ENCODE peak calls at places on chromosomes 12 and 14, in five cellular contexts. B is A549, I is HepG2, Q is K562, S is GM12878. T is an unnamed sample.

GRCh38 chr14:65993103-65993502 is 493.1 kb upstream of the CCDC196 start:
- DNase-seq in B (no peak), I (no peak), Q (no peak), S (no peak), T (no peak)

GRCh38 chr12:94305293-94305957 is 154.2 kb downstream of the CEP83 start:
- DNase-seq in B (no peak), I (peak), Q (peak), S (peak), T (peak)

GRCh38 chr14:53894456-53894855 is 62.2 kb downstream of the BMP4 start:
- DNase-seq in B (no peak), I (no peak), Q (no peak), S (no peak), T (no peak)

GRCh38 chr12:130097342-130097741 is 64.9 kb upstream of the FZD10 start:
- DNase-seq in B (no peak), I (no peak), Q (no peak), S (no peak), T (no peak)

GRCh38 chr14:55835985-55836384 is 256.0 kb downstream of the KTN1 start:
- DNase-seq in B (no peak), I (no peak), Q (no peak), S (no peak), T (no peak)

GRCh38 chr12:62709321-62709720 is 225.6 kb downstream of the PPM1H start:
- DNase-seq in B (no peak), I (no peak), Q (no peak), S (no peak), T (no peak)

GRCh38 chr14:78567343-78567742 is 397.2 kb downstream of the NRXN3 start:
- DNase-seq in B (no peak), I (no peak), Q (no peak), S (no peak), T (no peak)

GRCh38 chr12:46963977-46964376 is 115.4 kb upstream of the PCED1B start:
- DNase-seq in B (no peak), I (no peak), Q (no peak), S (no peak), T (no peak)

GRCh38 chr14:53432378-53432802 is 279.3 kb upstream of the DDHD1 start:
- DNase-seq in B (peak), I (peak), Q (peak), S (no peak), T (peak)

GRCh38 chr14:48709277-48709785 is 876.8 kb downstream of the RPS29 start:
- DNase-seq in B (no peak), I (no peak), Q (no peak), S (no peak), T (no peak)

GRCh38 chr14:103633391-103633790 is 4.4 kb downstream of the KLC1 start:
- DNase-seq in B (no peak), I (no peak), Q (no peak), S (no peak), T (no peak)

GRCh38 chr14:52077261-52077984 is 8.6 kb upstream of the NID2 start:
- DNase-seq in B (no peak), I (no peak), Q (no peak), S (no peak), T (no peak)

GRCh38 chr12:91663331-91663998 is 480.8 kb upstream of the DCN start:
- DNase-seq in B (no peak), I (no peak), Q (no peak), S (no peak), T (no peak)

GRCh38 chr12:26833692-26834168 is 736 bp upstream of the ITPR2 start:
- DNase-seq in B (peak), I (no peak), Q (peak), S (no peak), T (peak)

GRCh38 chr12:96766232-96766631 is 140.8 kb upstream of the NEDD1 start:
- DNase-seq in B (peak), I (peak), Q (no peak), S (no peak), T (peak)

GRCh38 chr12:115452751-115453281 is 768.8 kb upstream of the TBX3 start:
- DNase-seq in B (no peak), I (no peak), Q (no peak), S (no peak), T (peak)

GRCh38 chr14:56333361-56334279 is 215.4 kb downstream of the PELI2 start:
- DNase-seq in B (peak), I (peak), Q (peak), S (no peak), T (no peak)

GRCh38 chr14:89466460-89466859 is 49.4 kb upstream of the FOXN3 start:
- DNase-seq in B (no peak), I (no peak), Q (no peak), S (no peak), T (no peak)

GRCh38 chr12:39352470-39352869 is 90.5 kb downstream of the KIF21A start:
- DNase-seq in B (no peak), I (no peak), Q (no peak), S (no peak), T (no peak)

GRCh38 chr12:113422030-113422900 is at the start of gene SDSL:
- DNase-seq in B (peak), I (peak), Q (peak), S (peak), T (peak)

GRCh38 chr14:95272057-95272456 is 47.7 kb downstream of the CLMN start:
- DNase-seq in B (peak), I (no peak), Q (no peak), S (no peak), T (no peak)

GRCh38 chr14:58107947-58108552 is 44.0 kb downstream of the ARMH4 start:
- DNase-seq in B (peak), I (peak), Q (peak), S (no peak), T (peak)

GRCh38 chr14:76695263-76695920 is 65.9 kb upstream of the VASH1 start:
- DNase-seq in B (no peak), I (no peak), Q (no peak), S (no peak), T (no peak)

GRCh38 chr12:19547258-19547657 is 108.0 kb downstream of the AEBP2 start:
- DNase-seq in B (no peak), I (no peak), Q (no peak), S (no peak), T (no peak)

GRCh38 chr14:104141621-104142091 is 3.3 kb downstream of the KIF26A start:
- DNase-seq in B (no peak), I (no peak), Q (no peak), S (no peak), T (no peak)

GRCh38 chr12:120156315-120157259 is 37.9 kb downstream of the GCN1 start:
- DNase-seq in B (no peak), I (no peak), Q (no peak), S (no peak), T (no peak)

GRCh38 chr12:9951026-9951652 is 19.0 kb upstream of the CLEC2A start:
- DNase-seq in B (no peak), I (no peak), Q (no peak), S (peak), T (no peak)

GRCh38 chr14:41875113-41875512 is 268.4 kb downstream of the LRFN5 start:
- DNase-seq in B (no peak), I (no peak), Q (no peak), S (no peak), T (no peak)

GRCh38 chr14:94547726-94548125 is 13.5 kb upstream of the SERPINA4 start:
- DNase-seq in B (no peak), I (no peak), Q (no peak), S (no peak), T (no peak)

GRCh38 chr12:120118710-120119097 is 2.2 kb upstream of the RAB35 start:
- DNase-seq in B (no peak), I (peak), Q (no peak), S (no peak), T (no peak)

GRCh38 chr14:91885113-91885712 is 17.9 kb upstream of the TC2N start:
- DNase-seq in B (no peak), I (no peak), Q (no peak), S (no peak), T (no peak)

GRCh38 chr12:90514325-90514724 is 440.7 kb downstream of the CCER1 start:
- DNase-seq in B (no peak), I (no peak), Q (no peak), S (no peak), T (no peak)

GRCh38 chr14:35257809-35258208 is 34.4 kb upstream of the PSMA6 start:
- DNase-seq in B (no peak), I (no peak), Q (no peak), S (no peak), T (no peak)

DNA sequence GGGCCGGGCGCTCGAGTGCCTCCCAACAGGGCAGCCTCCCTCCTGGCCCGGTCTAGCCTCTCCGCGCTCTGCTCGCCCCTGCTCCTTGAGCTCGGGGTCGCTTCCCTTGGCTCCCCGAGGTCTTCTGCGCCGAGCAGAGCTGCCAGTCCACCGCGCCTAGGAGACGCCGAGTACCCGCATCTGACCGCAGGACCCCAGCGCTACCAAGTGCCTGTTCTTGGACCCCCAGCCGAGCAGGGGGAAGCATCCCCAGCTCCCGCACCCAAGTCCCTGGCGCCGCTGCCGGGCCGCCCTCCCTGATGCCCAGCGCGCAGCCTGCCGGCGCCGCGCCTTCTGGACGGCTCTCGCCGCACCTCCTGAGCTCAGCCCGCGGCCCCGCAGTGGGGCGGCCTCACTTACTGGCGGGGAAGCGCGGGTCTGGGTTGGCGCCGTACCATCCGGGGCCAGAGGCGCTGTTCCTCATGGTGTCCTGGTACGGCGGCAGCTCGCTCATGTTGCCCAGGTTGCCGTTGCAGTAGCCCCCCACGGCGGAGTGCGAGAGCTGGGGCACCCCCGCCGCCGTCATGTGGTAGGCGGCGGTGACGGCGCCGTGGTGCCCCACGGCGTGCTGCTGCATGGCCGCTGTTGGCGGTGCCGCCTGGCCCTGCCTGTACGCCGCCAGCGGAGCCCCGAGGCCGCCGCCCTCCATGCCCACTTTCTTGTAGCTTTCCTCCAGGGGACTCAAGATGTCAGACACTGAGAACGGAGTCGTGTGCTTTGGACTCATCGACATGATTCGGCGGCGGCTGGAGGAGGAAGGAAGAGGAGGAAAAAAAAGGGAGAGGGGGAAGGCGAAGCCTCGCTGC is 1.2 kb downstream of the NKX2-1 start:
- DNase-seq in B (no peak), I (no peak), Q (no peak), S (no peak), T (peak)
- TF ChIP-seq JUNB in B (no peak), I (no peak), Q (no peak), S (no peak), T (no peak)

GRCh38 chr12:86373813-86374212 is 117.6 kb upstream of the MGAT4C start:
- DNase-seq in B (no peak), I (no peak), Q (no peak), S (no peak), T (no peak)
- H3K4me2 ChIP-seq in B (no peak), I (no peak), Q (no peak), S (no peak), T (no peak)

GRCh38 chr14:50603565-50603964 is 43.6 kb downstream of the ATL1 start:
- DNase-seq in B (peak), I (no peak), Q (no peak), S (no peak), T (no peak)
- TF ChIP-seq JUNB in B (no peak), I (no peak), Q (no peak), S (no peak), T (no peak)

GRCh38 chr14:50039120-50039517 is 77.3 kb downstream of the VCPKMT start:
- DNase-seq in B (no peak), I (no peak), Q (no peak), S (no peak), T (no peak)

GRCh38 chr14:50040401-50040775 is 76.0 kb downstream of the VCPKMT start:
- DNase-seq in B (peak), I (peak), Q (peak), S (no peak), T (no peak)

GRCh38 chr14:50039734-50040400 is 76.5 kb downstream of the VCPKMT start:
- DNase-seq in B (peak), I (peak), Q (no peak), S (no peak), T (no peak)

GRCh38 chr14:50041980-50042379 is 74.4 kb downstream of the VCPKMT start:
- DNase-seq in B (no peak), I (no peak), Q (no peak), S (no peak), T (no peak)

GRCh38 chr14:50040905-50041465 is 75.4 kb downstream of the VCPKMT start:
- DNase-seq in B (no peak), I (no peak), Q (no peak), S (no peak), T (no peak)
- H3K4me2 ChIP-seq in B (peak), I (no peak), Q (no peak), S (peak), T (no peak)

GRCh38 chr12:118188690-118189371 is 52.9 kb downstream of the PEBP1 start:
- DNase-seq in B (no peak), I (no peak), Q (no peak), S (no peak), T (peak)
- TF ChIP-seq JUNB in B (no peak), I (no peak), Q (no peak), S (no peak), T (no peak)

DNA sequence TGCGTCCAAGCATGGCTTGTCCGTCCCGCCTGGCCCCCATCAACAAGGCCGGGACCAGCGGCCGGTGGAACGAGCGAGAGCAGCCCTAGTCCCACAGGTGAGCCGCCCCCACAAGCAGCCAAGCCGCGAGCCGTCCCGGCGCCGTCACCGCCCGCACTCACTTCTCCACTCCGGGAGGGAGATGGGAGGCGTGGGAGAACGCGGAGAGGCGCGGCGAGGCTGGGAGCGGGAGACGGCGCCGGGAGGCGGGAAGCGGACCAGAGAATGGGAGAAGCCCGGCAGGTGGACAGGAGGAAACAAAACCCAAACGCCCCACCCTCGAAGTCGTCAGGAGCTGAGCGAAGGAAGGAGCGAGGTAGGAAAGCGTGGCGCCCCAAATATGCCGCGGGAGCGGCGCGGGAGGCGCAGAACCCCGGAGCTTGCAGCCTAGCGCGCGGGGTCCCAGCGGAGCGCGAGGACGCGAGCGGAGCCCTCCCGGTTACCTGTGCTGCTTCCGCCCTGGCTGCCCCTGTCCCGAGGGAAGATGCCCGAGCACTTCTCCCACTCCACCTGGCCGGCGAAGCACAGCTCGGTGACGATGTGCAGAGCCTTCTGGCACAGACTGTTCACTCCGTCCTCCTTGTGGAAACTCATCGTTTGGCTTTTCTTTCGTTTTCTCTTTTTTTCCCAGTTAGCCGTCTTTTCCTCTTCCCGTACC is 581 bp downstream of the SYT10 start:
- DNase-seq in B (no peak), I (no peak), Q (peak), S (no peak), T (peak)
- H3K4me2 ChIP-seq in B (peak), I (no peak), Q (peak), S (peak), T (peak)

GRCh38 chr14:30472001-30472400 is 87.0 kb upstream of the G2E3 start:
- DNase-seq in B (no peak), I (no peak), Q (no peak), S (no peak), T (no peak)
- TF ChIP-seq JUNB in B (no peak), I (no peak), Q (no peak), S (no peak), T (no peak)